ENCODE peak calls at places on chromosomes 16 and 17, in ten cellular contexts. C is left lung, M is thoracic aorta, P is tibial artery, L is Caco-2, S is mucosa of descending colon, Y is HepG2, K is suprapubic skin, E is vagina, G is right lobe of liver. N is an unnamed sample. For H3K4me1, the result is how much of the 10 kb centered on the place peaks cover.

GRCh38 chr17:49012893-49013255 is 15.7 kb downstream of the IGF2BP1 start:
- DNase-seq in C (no peak), M (no peak), P (no peak), L (no peak), S (no peak), Y (no peak), K (no peak), E (no peak), G (no peak), N (no peak)

GRCh38 chr17:43418441-43419374 is 19.9 kb downstream of the ARL4D start:
- DNase-seq in C (peak), M (no peak), P (peak), L (no peak), S (no peak), Y (peak), K (no peak), E (no peak), G (no peak), N (no peak)

GRCh38 chr17:76115138-76115754 is 11.7 kb upstream of the EXOC7 start:
- DNase-seq in C (no peak), M (no peak), P (no peak), L (no peak), S (no peak), Y (no peak), K (no peak), E (no peak), G (no peak), N (no peak)

GRCh38 chr17:72393553-72393952 is 272.7 kb downstream of the SOX9 start:
- DNase-seq in C (no peak), M (no peak), P (no peak), L (no peak), S (no peak), Y (no peak), K (no peak), E (no peak), G (no peak), N (no peak)

GRCh38 chr17:44865231-44865660 is 17.6 kb downstream of the HIGD1B start:
- DNase-seq in C (peak), M (peak), P (peak), L (peak), S (peak), Y (peak), K (no peak), E (no peak), G (no peak), N (peak)

GRCh38 chr16:1278456-1278855 is 22.6 kb downstream of the TPSD1 start:
- DNase-seq in C (no peak), M (no peak), P (no peak), L (no peak), S (no peak), Y (no peak), K (no peak), E (no peak), G (no peak), N (no peak)

GRCh38 chr16:46962629-46963028 is 10.8 kb downstream of the DNAJA2 start:
- DNase-seq in C (no peak), M (no peak), P (no peak), L (no peak), S (no peak), Y (no peak), K (no peak), E (no peak), G (no peak), N (no peak)

GRCh38 chr16:72938426-72939164 is 109.3 kb downstream of the ZFHX3 start:
- DNase-seq in C (peak), M (peak), P (peak), L (no peak), S (peak), Y (no peak), K (peak), E (no peak), G (peak), N (peak)

GRCh38 chr16:27408012-27408601 is 6.1 kb downstream of the IL21R start:
- DNase-seq in C (no peak), M (no peak), P (no peak), L (no peak), S (no peak), Y (peak), K (no peak), E (no peak), G (no peak), N (no peak)

GRCh38 chr16:64864232-64864803 is 257.5 kb downstream of the CDH11 start:
- DNase-seq in C (no peak), M (no peak), P (no peak), L (no peak), S (no peak), Y (no peak), K (no peak), E (no peak), G (no peak), N (no peak)

GRCh38 chr16:46711106-46711769 is 21.8 kb downstream of the ORC6 start:
- DNase-seq in C (peak), M (no peak), P (peak), L (no peak), S (no peak), Y (no peak), K (no peak), E (no peak), G (peak), N (peak)

GRCh38 chr17:75878174-75878998 is at the start of gene TRIM47:
- DNase-seq in C (peak), M (no peak), P (peak), L (peak), S (peak), Y (peak), K (no peak), E (no peak), G (peak), N (peak)

GRCh38 chr16:30166202-30166902 is 17.1 kb upstream of the CORO1A start:
- DNase-seq in C (no peak), M (no peak), P (no peak), L (no peak), S (no peak), Y (no peak), K (no peak), E (no peak), G (no peak), N (no peak)

GRCh38 chr17:67487506-67487905 is 110.4 kb downstream of the PITPNC1 start:
- DNase-seq in C (no peak), M (no peak), P (no peak), L (no peak), S (no peak), Y (no peak), K (no peak), E (no peak), G (no peak), N (no peak)

DNA sequence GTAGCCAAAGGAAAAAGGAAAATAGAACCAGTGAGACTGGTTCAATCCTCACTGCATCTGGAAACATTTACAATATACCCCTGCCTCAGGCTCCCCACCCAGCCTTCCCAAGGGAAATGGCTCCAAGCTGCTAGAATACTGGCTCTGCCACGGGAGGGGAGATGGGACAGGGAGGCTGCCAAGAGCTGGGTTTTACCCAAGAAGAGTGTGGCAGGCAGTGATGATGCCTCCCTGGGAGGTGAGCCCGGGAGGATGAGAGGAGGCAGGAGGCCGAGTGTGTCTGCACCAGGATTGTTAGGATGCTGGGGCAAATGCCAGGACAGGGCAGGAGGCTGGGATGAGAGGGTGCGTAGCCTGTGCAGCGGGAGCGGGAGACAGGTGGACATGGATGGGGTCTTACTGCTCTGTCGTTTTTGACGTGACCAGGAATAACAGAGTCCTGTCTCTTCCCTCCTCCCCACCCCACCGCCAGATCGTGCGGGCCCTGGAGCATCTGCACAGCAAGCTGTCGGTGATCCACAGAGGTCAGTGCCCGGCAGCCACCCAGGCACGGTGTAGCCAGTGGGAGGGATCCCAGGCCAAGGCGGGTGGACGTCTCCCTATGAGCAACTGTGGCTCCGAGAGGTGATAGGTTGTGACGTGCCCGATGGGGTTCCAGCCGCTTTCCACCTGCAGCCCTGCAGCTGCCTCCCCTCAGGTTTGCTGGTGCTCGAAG is 18.4 kb downstream of the MAP2K3 start:
- DNase-seq in C (no peak), M (no peak), P (no peak), L (no peak), S (peak), Y (no peak), K (no peak), E (no peak), G (peak), N (no peak)
- H3K4me1 ChIP-seq in C (under half), M (under half), P (under half), L (under half), S (under half), Y (under half), K (under half), E (under half), G (under half), N (under half)

GRCh38 chr16:88503771-88504488 is 50.9 kb downstream of the ZFPM1 start:
- DNase-seq in C (no peak), M (no peak), P (no peak), L (peak), S (no peak), Y (peak), K (no peak), E (no peak), G (no peak), N (no peak)

GRCh38 chr16:88502776-88503280 is 49.7 kb downstream of the ZFPM1 start:
- DNase-seq in C (no peak), M (no peak), P (no peak), L (no peak), S (no peak), Y (no peak), K (no peak), E (no peak), G (no peak), N (no peak)

GRCh38 chr16:88502371-88502770 is 49.3 kb downstream of the ZFPM1 start:
- DNase-seq in C (no peak), M (no peak), P (no peak), L (no peak), S (no peak), Y (no peak), K (no peak), E (no peak), G (no peak), N (no peak)

GRCh38 chr16:88504489-88505404 is 51.7 kb downstream of the ZFPM1 start:
- DNase-seq in C (no peak), M (no peak), P (no peak), L (no peak), S (peak), Y (peak), K (no peak), E (no peak), G (peak), N (no peak)

GRCh38 chr16:88503374-88503770 is 50.3 kb downstream of the ZFPM1 start:
- DNase-seq in C (no peak), M (no peak), P (no peak), L (no peak), S (no peak), Y (no peak), K (no peak), E (no peak), G (no peak), N (no peak)
- H3K4me1 ChIP-seq in C (under half), M (under half), P (under half), L (half or more), S (under half), Y (half or more), K (under half), E (under half), G (under half), N (under half)

DNA sequence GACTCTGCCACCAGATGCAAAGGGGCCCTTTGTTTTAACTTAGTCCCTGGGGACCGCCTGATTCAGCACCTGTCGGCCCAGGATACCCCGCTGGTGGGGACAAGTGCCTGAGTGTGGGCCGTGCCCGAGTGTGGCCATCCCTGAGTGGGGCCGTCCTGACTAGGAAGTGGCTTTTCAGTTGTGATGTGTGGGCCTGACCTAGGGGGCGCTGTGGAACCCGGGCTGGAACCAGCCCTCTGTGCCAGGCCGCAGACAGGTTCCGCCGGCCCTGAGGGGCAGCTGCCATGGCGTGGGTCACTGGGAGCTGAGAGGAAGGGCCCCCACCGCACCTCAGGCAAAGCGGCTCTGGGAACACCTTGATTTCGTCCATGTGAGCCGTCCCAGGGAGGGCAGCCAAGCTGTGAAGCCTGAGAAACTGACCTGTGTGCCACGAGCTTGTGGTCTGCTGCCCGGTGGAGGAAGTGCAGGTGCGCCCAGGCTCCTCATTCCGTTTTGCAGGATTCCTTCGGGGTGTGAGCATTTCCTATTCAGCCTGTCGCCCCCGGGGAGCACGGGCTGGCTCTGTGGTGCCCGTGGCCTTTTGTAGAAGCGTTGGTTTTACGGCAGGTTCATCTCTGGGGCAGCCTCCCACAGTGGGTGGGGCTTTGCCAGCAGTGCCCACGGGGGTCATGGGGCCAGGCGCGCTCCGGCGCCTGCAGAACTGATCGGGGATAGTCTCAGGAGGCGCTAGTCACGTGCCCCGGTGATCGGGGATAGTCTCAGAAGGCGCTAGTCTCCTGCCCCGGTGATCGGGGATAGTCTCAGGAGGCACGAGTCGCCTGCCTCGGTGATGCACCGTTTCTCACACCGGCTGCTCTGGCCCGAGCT is 5.3 kb downstream of the RPL13 start:
- DNase-seq in C (peak), M (no peak), P (no peak), L (peak), S (peak), Y (peak), K (no peak), E (no peak), G (peak), N (peak)
- H3K4me1 ChIP-seq in C (under half), M (under half), P (under half), L (under half), S (under half), Y (half or more), K (half or more), E (half or more), G (under half), N (half or more)

GRCh38 chr17:56319531-56319930 is 166.3 kb downstream of the ANKFN1 start:
- DNase-seq in C (no peak), M (no peak), P (no peak), L (peak), S (no peak), Y (peak), K (no peak), E (no peak), G (no peak), N (no peak)
- H3K4me1 ChIP-seq in C (under half), M (under half), P (under half), L (under half), S (under half), Y (under half), K (under half), E (under half), G (under half), N (under half)

GRCh38 chr16:4787068-4787467 is 1.1 kb downstream of the SEPTIN12 start:
- DNase-seq in C (no peak), M (no peak), P (no peak), L (no peak), S (no peak), Y (no peak), K (no peak), E (no peak), G (no peak), N (no peak)
- H3K4me1 ChIP-seq in C (under half), M (under half), P (under half), L (under half), S (under half), Y (half or more), K (under half), E (under half), G (under half), N (under half)

GRCh38 chr17:81389585-81389984 is 5.7 kb upstream of the BAHCC1 start:
- DNase-seq in C (no peak), M (no peak), P (no peak), L (no peak), S (no peak), Y (no peak), K (no peak), E (no peak), G (no peak), N (no peak)
- H3K4me1 ChIP-seq in C (under half), M (half or more), P (under half), L (under half), S (under half), Y (half or more), K (half or more), E (half or more), G (under half), N (half or more)

GRCh38 chr17:31152271-31152670 is 57.5 kb downstream of the NF1 start:
- DNase-seq in C (no peak), M (no peak), P (no peak), L (no peak), S (no peak), Y (no peak), K (no peak), E (no peak), G (no peak), N (no peak)
- H3K4me1 ChIP-seq in C (under half), M (under half), P (under half), L (under half), S (under half), Y (under half), K (under half), E (under half), G (under half), N (under half)

GRCh38 chr17:41782142-41782541 is 4.4 kb downstream of the JUP start:
- DNase-seq in C (no peak), M (no peak), P (peak), L (no peak), S (no peak), Y (no peak), K (no peak), E (no peak), G (no peak), N (peak)
- H3K4me1 ChIP-seq in C (under half), M (half or more), P (under half), L (under half), S (half or more), Y (under half), K (half or more), E (half or more), G (half or more), N (half or more)

N was measured in heart right ventricle.